ENCODE peak calls at places on chromosomes 6 and 20, in ten cellular contexts. W, J, P, N, A, F, Z, D, E and L are unnamed samples.

GRCh38 chr20:23835716-23836115 is 9.2 kb upstream of the CST2 start:
- DNase-seq in Z (no peak), N (no peak), J (no peak), W (no peak), D (no peak), P (no peak), F (no peak), E (no peak), A (no peak), L (no peak)

GRCh38 chr6:5412017-5412416 is 150.7 kb downstream of the FARS2 start:
- DNase-seq in D (no peak), E (no peak), F (no peak), P (no peak), W (no peak), Z (no peak), N (no peak), J (no peak), A (no peak), L (no peak)

GRCh38 chr6:41920921-41921711 is at the start of the genes BYSL and MED20:
- DNase-seq in P (peak), A (peak), F (peak), J (peak), W (peak), Z (peak), E (peak), N (peak), D (peak), L (peak)

GRCh38 chr6:142381845-142382378 is 80.1 kb downstream of the ADGRG6 start:
- DNase-seq in E (no peak), P (no peak), A (no peak), N (no peak), J (no peak), W (no peak), F (no peak), D (no peak), Z (no peak), L (peak)

GRCh38 chr6:151679081-151679480 is 128.4 kb upstream of the ESR1 start:
- DNase-seq in W (no peak), J (no peak), D (peak), Z (no peak), A (peak), E (peak), F (peak), P (no peak), N (no peak), L (no peak)

GRCh38 chr6:55901765-55902164 is 26.4 kb upstream of the BMP5 start:
- DNase-seq in J (no peak), Z (no peak), N (no peak), F (no peak), D (no peak), P (no peak), E (no peak), A (no peak), W (no peak), L (no peak)

GRCh38 chr6:326896-327537 is 34.7 kb downstream of the DUSP22 start:
- DNase-seq in F (no peak), J (no peak), Z (no peak), W (no peak), A (no peak), P (no peak), D (no peak), N (no peak), E (no peak), L (no peak)

GRCh38 chr20:41369673-41370072 is 3.1 kb upstream of the EMILIN3 start:
- DNase-seq in P (no peak), E (no peak), D (no peak), A (no peak), N (no peak), F (no peak), J (no peak), W (no peak), Z (no peak), L (no peak)

GRCh38 chr6:54060286-54060685 is 51.0 kb upstream of the MLIP start:
- DNase-seq in E (peak), J (no peak), Z (no peak), N (no peak), A (no peak), F (peak), P (peak), W (no peak), D (peak), L (no peak)

GRCh38 chr20:61121661-61122060 is 130.4 kb upstream of the CDH4 start:
- DNase-seq in A (no peak), N (no peak), J (no peak), W (no peak), F (no peak), E (no peak), P (no peak), Z (no peak), D (no peak), L (no peak)

GRCh38 chr20:52722926-52723325 is 249.2 kb upstream of the TSHZ2 start:
- DNase-seq in W (no peak), Z (no peak), E (no peak), N (no peak), F (no peak), D (no peak), P (no peak), J (no peak), A (no peak), L (no peak)

GRCh38 chr6:34671801-34672656 is 24.5 kb downstream of the ILRUN start:
- DNase-seq in Z (peak), E (peak), W (peak), D (peak), N (no peak), A (no peak), P (no peak), J (peak), F (no peak), L (no peak)

GRCh38 chr6:10510592-10511367 is 10.4 kb upstream of the GCNT2 start:
- DNase-seq in A (no peak), P (no peak), F (no peak), J (no peak), E (peak), D (peak), N (no peak), W (peak), Z (peak), L (no peak)
- H3K4me3 ChIP-seq in A (no peak), P (no peak), F (no peak), J (no peak), E (no peak), D (no peak), N (no peak), W (no peak), Z (no peak), L (no peak)

GRCh38 chr20:45814314-45814713 is 1.9 kb downstream of the UBE2C start:
- DNase-seq in F (no peak), P (no peak), W (no peak), D (no peak), J (no peak), Z (no peak), E (no peak), A (no peak), N (no peak), L (no peak)

GRCh38 chr20:45813006-45813340 is 529 bp downstream of the UBE2C start:
- DNase-seq in Z (no peak), D (no peak), W (no peak), J (no peak), F (no peak), A (no peak), N (no peak), E (no peak), P (no peak), L (no peak)

GRCh38 chr20:45813489-45813888 is 1.0 kb downstream of the UBE2C start:
- DNase-seq in N (no peak), P (no peak), W (no peak), D (no peak), F (no peak), E (no peak), Z (no peak), A (no peak), J (no peak), L (no peak)

GRCh38 chr20:45810191-45810590 is 2.3 kb upstream of the UBE2C start:
- DNase-seq in E (no peak), D (no peak), P (no peak), W (no peak), N (no peak), F (no peak), J (no peak), A (no peak), Z (no peak), L (no peak)

GRCh38 chr20:45812157-45813005 is at the start of gene UBE2C:
- DNase-seq in Z (peak), W (peak), A (peak), P (peak), F (peak), E (peak), D (peak), N (peak), J (peak), L (peak)
- H3K4me3 ChIP-seq in Z (peak), W (peak), A (peak), P (peak), F (peak), E (peak), D (peak), N (peak), J (peak), L (peak)

GRCh38 chr20:59403962-59404314 is 103.5 kb downstream of the EDN3 start:
- DNase-seq in W (no peak), E (no peak), F (no peak), J (no peak), A (no peak), D (no peak), N (no peak), P (no peak), Z (no peak), L (no peak)
- H3K4me3 ChIP-seq in W (no peak), E (peak), F (no peak), J (no peak), A (no peak), D (no peak), N (no peak), P (no peak), Z (no peak), L (no peak)

DNA sequence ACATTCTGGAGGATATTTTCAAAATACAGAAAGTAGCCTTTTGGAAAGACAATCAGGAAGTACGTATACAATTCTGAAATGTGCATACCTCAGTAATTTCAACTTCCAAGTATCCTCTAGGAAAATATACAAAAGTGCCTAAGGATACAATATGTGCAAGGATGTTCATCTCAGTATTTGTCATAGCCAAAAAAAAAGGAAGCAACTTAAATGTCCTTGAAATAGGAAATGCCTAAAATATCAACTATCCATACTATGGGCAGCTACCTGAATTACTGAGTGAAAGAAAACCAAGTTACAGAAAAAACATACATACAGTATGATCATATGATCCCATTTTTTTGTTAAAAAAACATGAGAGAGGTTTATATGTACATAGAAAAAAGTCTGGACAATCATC is 1.5 kb downstream of the PPIL1 start:
- DNase-seq in D (no peak), Z (no peak), J (no peak), W (no peak), P (no peak), E (no peak), F (no peak), A (no peak), N (no peak), L (no peak)
- H3K4me3 ChIP-seq in D (no peak), Z (peak), J (no peak), W (no peak), P (no peak), E (no peak), F (no peak), A (no peak), N (no peak), L (no peak)

GRCh38 chr20:62551408-62552323 is 75.9 kb upstream of the GATA5 start:
- DNase-seq in P (no peak), Z (no peak), N (no peak), D (no peak), J (no peak), F (no peak), E (no peak), W (no peak), A (no peak), L (no peak)
- H3K4me3 ChIP-seq in P (peak), Z (no peak), N (peak), D (no peak), J (no peak), F (no peak), E (peak), W (peak), A (peak), L (no peak)